ENCODE peak calls at places on chromosomes 16 and 17, in ten cellular contexts. S is H7, D is heart left ventricle, X is PC-9, W is mucosa of descending colon, P is fibroblast of lung, Z is psoas muscle, K is colonic mucosa, E is transverse colon, J is spleen. O is an unnamed sample.

GRCh38 chr17:56291226-56291805 is 138.0 kb downstream of the ANKFN1 start:
- DNase-seq in S (no peak), D (no peak), X (no peak), W (no peak), P (peak; percentile 29), Z (no peak), K (no peak), E (no peak), J (no peak), O (no peak)

GRCh38 chr17:9668532-9668931 is 23.2 kb downstream of the USP43 start:
- DNase-seq in S (no peak), D (no peak), X (peak; percentile 54), W (no peak), P (no peak), Z (no peak), K (no peak), E (no peak), J (no peak), O (no peak)

GRCh38 chr16:86395477-86395876 is 114.8 kb upstream of the FOXF1 start:
- DNase-seq in S (no peak), D (no peak), X (no peak), W (no peak), P (no peak), Z (no peak), K (no peak), E (no peak), J (no peak), O (no peak)

GRCh38 chr17:9512323-9513168 is 63.1 kb downstream of the STX8 start:
- DNase-seq in S (no peak), D (no peak), X (no peak), W (no peak), P (peak; percentile 70), Z (no peak), K (no peak), E (no peak), J (no peak), O (no peak)

GRCh38 chr17:2101448-2102257 is 46.8 kb downstream of the HIC1 start:
- DNase-seq in S (no peak), D (no peak), X (peak; percentile 96), W (peak; percentile 92), P (no peak), Z (peak; percentile 51), K (peak; percentile 96), E (peak; percentile 94), J (no peak), O (peak; percentile 59)

GRCh38 chr16:51756447-51757123 is 605.5 kb upstream of the SALL1 start:
- DNase-seq in S (no peak), D (no peak), X (no peak), W (no peak), P (no peak), Z (no peak), K (no peak), E (no peak), J (no peak), O (no peak)

GRCh38 chr16:54178491-54178976 is 108.1 kb downstream of the IRX3 start:
- DNase-seq in S (no peak), D (no peak), X (no peak), W (no peak), P (no peak), Z (no peak), K (no peak), E (no peak), J (no peak), O (no peak)

GRCh38 chr17:45231481-45232116 is 9.9 kb downstream of the FMNL1 start:
- DNase-seq in S (peak; percentile 95), D (no peak), X (no peak), W (no peak), P (no peak), Z (no peak), K (no peak), E (peak; percentile 50), J (peak; percentile 85), O (peak; percentile 76)

GRCh38 chr17:67891481-67892119 is 66.3 kb downstream of the BPTF start:
- DNase-seq in S (no peak), D (no peak), X (no peak), W (no peak), P (peak; percentile 67), Z (no peak), K (no peak), E (peak; percentile 14), J (no peak), O (no peak)

GRCh38 chr16:14249291-14250032 is 178.3 kb downstream of the MRTFB start:
- DNase-seq in S (peak; percentile 62), D (no peak), X (peak; percentile 55), W (no peak), P (peak; percentile 63), Z (no peak), K (peak; percentile 45), E (peak; percentile 35), J (no peak), O (no peak)

GRCh38 chr16:49643429-49644142 is 212.3 kb downstream of the ZNF423 start:
- DNase-seq in S (peak; percentile 37), D (no peak), X (no peak), W (no peak), P (peak; percentile 74), Z (no peak), K (no peak), E (no peak), J (peak; percentile 54), O (peak; percentile 64)

GRCh38 chr16:68902376-68903345 is 59.3 kb downstream of the TANGO6 start:
- DNase-seq in S (peak; percentile 60), D (no peak), X (peak; percentile 60), W (no peak), P (peak; percentile 66), Z (no peak), K (peak; percentile 70), E (peak; percentile 50), J (no peak), O (no peak)

GRCh38 chr17:38815576-38816193 is 9.4 kb downstream of the CWC25 start:
- DNase-seq in S (no peak), D (no peak), X (no peak), W (no peak), P (peak; percentile 22), Z (no peak), K (no peak), E (no peak), J (no peak), O (no peak)

GRCh38 chr17:3526491-3526890 is 31.1 kb downstream of the TRPV3 start:
- DNase-seq in S (no peak), D (no peak), X (no peak), W (no peak), P (no peak), Z (no peak), K (no peak), E (no peak), J (peak; percentile 28), O (no peak)

GRCh38 chr16:89493776-89494175 is 3.4 kb upstream of the ANKRD11 start:
- DNase-seq in S (no peak), D (no peak), X (no peak), W (no peak), P (no peak), Z (no peak), K (no peak), E (no peak), J (no peak), O (no peak)

GRCh38 chr16:75198135-75198600 is 8.8 kb downstream of the CTRB2 start:
- DNase-seq in S (peak; percentile 41), D (peak; percentile 69), X (no peak), W (no peak), P (peak; percentile 52), Z (no peak), K (no peak), E (no peak), J (peak; percentile 70), O (no peak)

GRCh38 chr16:55471448-55472097 is 7.4 kb upstream of the MMP2 start:
- DNase-seq in S (no peak), D (no peak), X (peak; percentile 41), W (no peak), P (peak; percentile 85), Z (no peak), K (no peak), E (no peak), J (no peak), O (no peak)

DNA sequence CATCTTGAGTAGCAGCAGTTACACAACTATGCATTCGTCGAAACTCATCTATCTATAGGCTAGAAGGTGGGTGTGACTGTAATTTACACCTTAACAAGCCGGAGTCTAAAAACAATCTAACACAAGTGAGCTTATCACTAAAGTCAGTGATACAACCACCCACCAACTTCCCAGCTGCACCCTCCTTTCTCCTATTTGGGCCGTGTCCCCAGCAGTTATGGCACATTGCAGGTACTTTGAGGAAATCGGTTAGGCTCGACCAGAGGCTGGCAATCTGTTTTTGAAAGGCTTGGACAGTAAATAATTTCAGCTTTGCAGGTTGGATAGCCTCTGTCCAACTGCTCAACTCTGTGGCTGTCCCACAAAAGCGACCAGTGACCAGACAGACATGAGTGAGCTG is 26.0 kb downstream of the USP22 start:
- DNase-seq in S (no peak), D (no peak), X (no peak), W (no peak), P (no peak), Z (no peak), K (no peak), E (no peak), J (no peak), O (no peak)
- H3K36me3 ChIP-seq in S (peaks cover 87% of the 10 kb centered on the region), D (peaks cover 100% of the 10 kb centered on the region), X (peaks cover 44% of the 10 kb centered on the region), W (peaks cover 37% of the 10 kb centered on the region), P (peaks cover 54% of the 10 kb centered on the region), Z (peaks cover 95% of the 10 kb centered on the region), K (peaks cover 64% of the 10 kb centered on the region), E (peaks cover 79% of the 10 kb centered on the region), J (peaks cover 100% of the 10 kb centered on the region), O (peaks cover 6% of the 10 kb centered on the region)

GRCh38 chr16:24572069-24572468 is 32.7 kb downstream of the RBBP6 start:
- DNase-seq in S (no peak), D (no peak), X (no peak), W (no peak), P (no peak), Z (no peak), K (no peak), E (no peak), J (no peak), O (no peak)
- H3K36me3 ChIP-seq in S (peaks cover 19% of the 10 kb centered on the region), D (peaks cover 56% of the 10 kb centered on the region), X (peaks cover 40% of the 10 kb centered on the region), W (peaks cover 22% of the 10 kb centered on the region), P (peaks cover 8% of the 10 kb centered on the region), Z (peaks cover 61% of the 10 kb centered on the region), K (peaks cover 15% of the 10 kb centered on the region), E (peaks cover 50% of the 10 kb centered on the region), J (peaks cover 51% of the 10 kb centered on the region), O (peaks cover 6% of the 10 kb centered on the region)

GRCh38 chr17:40259505-40259904 is 28.2 kb upstream of the CDC6 start:
- DNase-seq in S (no peak), D (no peak), X (no peak), W (no peak), P (no peak), Z (no peak), K (no peak), E (no peak), J (no peak), O (no peak)
- H3K36me3 ChIP-seq in S (peaks cover 4% of the 10 kb centered on the region), D (peaks cover 80% of the 10 kb centered on the region), X (no peaks in the 10 kb centered on the region), W (no peaks in the 10 kb centered on the region), P (peaks cover 9% of the 10 kb centered on the region), Z (peaks cover 84% of the 10 kb centered on the region), K (peaks cover 17% of the 10 kb centered on the region), E (peaks cover 37% of the 10 kb centered on the region), J (peaks cover 86% of the 10 kb centered on the region), O (no peaks in the 10 kb centered on the region)

DNA sequence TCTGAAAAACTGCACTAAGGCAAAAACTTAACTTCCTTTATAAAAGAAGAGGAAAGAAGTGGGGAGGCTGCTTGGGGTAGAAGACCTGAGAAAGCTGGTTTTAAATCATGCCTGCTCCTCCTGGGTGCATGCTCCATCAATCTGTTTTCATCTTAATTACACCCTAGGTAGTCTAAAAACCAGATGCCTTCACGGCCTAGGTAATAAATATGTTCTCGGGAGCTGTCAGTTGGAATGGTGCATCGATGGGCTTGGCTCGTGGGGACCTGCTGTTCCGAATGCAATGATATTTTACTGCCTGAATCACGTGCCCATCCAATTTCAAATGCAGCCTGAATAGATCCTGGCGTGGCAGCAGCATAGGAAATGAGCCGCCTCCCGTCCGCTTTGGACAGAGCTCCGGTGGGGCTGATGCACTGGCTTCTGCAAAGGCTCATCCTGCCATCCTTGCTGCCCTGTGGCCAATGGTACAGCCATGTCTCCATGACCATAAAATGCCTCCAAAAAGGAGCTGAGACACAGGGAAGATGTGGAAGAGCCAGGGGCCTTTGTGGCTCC is 18.8 kb upstream of the FAAP100 start:
- DNase-seq in S (no peak), D (no peak), X (no peak), W (no peak), P (no peak), Z (no peak), K (no peak), E (no peak), J (no peak), O (no peak)
- H3K36me3 ChIP-seq in S (peaks cover 50% of the 10 kb centered on the region), D (peaks cover 86% of the 10 kb centered on the region), X (no peaks in the 10 kb centered on the region), W (peaks cover 18% of the 10 kb centered on the region), P (peaks cover 32% of the 10 kb centered on the region), Z (peaks cover 99% of the 10 kb centered on the region), K (no peaks in the 10 kb centered on the region), E (peaks cover 28% of the 10 kb centered on the region), J (peaks cover 100% of the 10 kb centered on the region), O (peaks cover 8% of the 10 kb centered on the region)